ENCODE peak calls at places on chromosomes 4 and X, in ten cellular contexts. One of them, this sample, is unnamed.

GRCh38 chrX:119990995-119991787 is 47.6 kb upstream of the NKAP start:
- DNase-seq in GM10248: peak
- DNase-seq in fibroblast of the aortic adventitia: no peak
- DNase-seq in omental fat pad: no peak
- DNase-seq in H9: peak
- DNase-seq in esophagus squamous epithelium: no peak
- DNase-seq in CD8-positive, alpha-beta T cell: no peak
- DNase-seq in fibroblast of mammary gland: no peak
- DNase-seq in lower lobe of right lung: peak
- DNase-seq in AG04450: no peak
- DNase-seq in this sample: no peak

GRCh38 chr4:40648742-40649281 is 19.1 kb upstream of the RBM47 start:
- DNase-seq in GM10248: no peak
- DNase-seq in fibroblast of the aortic adventitia: no peak
- DNase-seq in omental fat pad: no peak
- DNase-seq in H9: no peak
- DNase-seq in esophagus squamous epithelium: peak
- DNase-seq in CD8-positive, alpha-beta T cell: no peak
- DNase-seq in fibroblast of mammary gland: peak
- DNase-seq in lower lobe of right lung: no peak
- DNase-seq in AG04450: no peak
- DNase-seq in this sample: peak

GRCh38 chr4:1060646-1061371 is 49.4 kb downstream of the FGFRL1 start:
- DNase-seq in GM10248: no peak
- DNase-seq in fibroblast of the aortic adventitia: no peak
- DNase-seq in omental fat pad: no peak
- DNase-seq in H9: peak
- DNase-seq in esophagus squamous epithelium: no peak
- DNase-seq in CD8-positive, alpha-beta T cell: no peak
- DNase-seq in fibroblast of mammary gland: no peak
- DNase-seq in lower lobe of right lung: no peak
- DNase-seq in AG04450: no peak
- DNase-seq in this sample: no peak

GRCh38 chr4:141158219-141158618 is 24.9 kb upstream of the RNF150 start:
- DNase-seq in GM10248: peak
- DNase-seq in fibroblast of the aortic adventitia: peak
- DNase-seq in omental fat pad: no peak
- DNase-seq in H9: no peak
- DNase-seq in esophagus squamous epithelium: no peak
- DNase-seq in CD8-positive, alpha-beta T cell: no peak
- DNase-seq in fibroblast of mammary gland: peak
- DNase-seq in lower lobe of right lung: no peak
- DNase-seq in AG04450: no peak
- DNase-seq in this sample: peak

GRCh38 chr4:185742766-185743165 is 69.2 kb downstream of the SORBS2 start:
- DNase-seq in GM10248: no peak
- DNase-seq in fibroblast of the aortic adventitia: no peak
- DNase-seq in omental fat pad: no peak
- DNase-seq in H9: no peak
- DNase-seq in esophagus squamous epithelium: no peak
- DNase-seq in CD8-positive, alpha-beta T cell: no peak
- DNase-seq in fibroblast of mammary gland: no peak
- DNase-seq in lower lobe of right lung: no peak
- DNase-seq in AG04450: no peak
- DNase-seq in this sample: peak

GRCh38 chr4:186569533-186570192 is 14.3 kb upstream of the MTNR1A start:
- DNase-seq in GM10248: no peak
- DNase-seq in fibroblast of the aortic adventitia: no peak
- DNase-seq in omental fat pad: no peak
- DNase-seq in H9: no peak
- DNase-seq in esophagus squamous epithelium: no peak
- DNase-seq in CD8-positive, alpha-beta T cell: no peak
- DNase-seq in fibroblast of mammary gland: no peak
- DNase-seq in lower lobe of right lung: no peak
- DNase-seq in AG04450: no peak
- DNase-seq in this sample: no peak

GRCh38 chr4:7323872-7324650 is 110.7 kb downstream of the PSAPL1 start:
- DNase-seq in GM10248: no peak
- DNase-seq in fibroblast of the aortic adventitia: no peak
- DNase-seq in omental fat pad: no peak
- DNase-seq in H9: no peak
- DNase-seq in esophagus squamous epithelium: no peak
- DNase-seq in CD8-positive, alpha-beta T cell: no peak
- DNase-seq in fibroblast of mammary gland: no peak
- DNase-seq in lower lobe of right lung: peak
- DNase-seq in AG04450: no peak
- DNase-seq in this sample: no peak

GRCh38 chr4:147731611-147732515 is at the start of gene ARHGAP10:
- DNase-seq in GM10248: peak
- DNase-seq in fibroblast of the aortic adventitia: peak
- DNase-seq in omental fat pad: peak
- DNase-seq in H9: peak
- DNase-seq in esophagus squamous epithelium: no peak
- DNase-seq in CD8-positive, alpha-beta T cell: peak
- DNase-seq in fibroblast of mammary gland: peak
- DNase-seq in lower lobe of right lung: peak
- DNase-seq in AG04450: peak
- DNase-seq in this sample: peak

GRCh38 chr4:54940996-54941395 is 184.4 kb downstream of the KDR start:
- DNase-seq in GM10248: no peak
- DNase-seq in fibroblast of the aortic adventitia: no peak
- DNase-seq in omental fat pad: no peak
- DNase-seq in H9: no peak
- DNase-seq in esophagus squamous epithelium: no peak
- DNase-seq in CD8-positive, alpha-beta T cell: no peak
- DNase-seq in fibroblast of mammary gland: no peak
- DNase-seq in lower lobe of right lung: no peak
- DNase-seq in AG04450: no peak
- DNase-seq in this sample: no peak

GRCh38 chr4:30269850-30270249 is 450.3 kb upstream of the PCDH7 start:
- DNase-seq in GM10248: no peak
- DNase-seq in fibroblast of the aortic adventitia: no peak
- DNase-seq in omental fat pad: no peak
- DNase-seq in H9: no peak
- DNase-seq in esophagus squamous epithelium: no peak
- DNase-seq in CD8-positive, alpha-beta T cell: no peak
- DNase-seq in fibroblast of mammary gland: no peak
- DNase-seq in lower lobe of right lung: no peak
- DNase-seq in AG04450: no peak
- DNase-seq in this sample: no peak
- TF ChIP-seq CTCF in GM10248: no peak
- TF ChIP-seq CTCF in fibroblast of the aortic adventitia: peak
- TF ChIP-seq CTCF in omental fat pad: no peak
- TF ChIP-seq CTCF in H9: peak
- TF ChIP-seq CTCF in esophagus squamous epithelium: no peak
- TF ChIP-seq CTCF in CD8-positive, alpha-beta T cell: no peak
- TF ChIP-seq CTCF in fibroblast of mammary gland: no peak
- TF ChIP-seq CTCF in lower lobe of right lung: no peak
- TF ChIP-seq CTCF in AG04450: no peak
- TF ChIP-seq CTCF in this sample: no peak

GRCh38 chr4:81885016-81885415 is 413.3 kb upstream of the RASGEF1B start:
- DNase-seq in GM10248: no peak
- DNase-seq in fibroblast of the aortic adventitia: no peak
- DNase-seq in omental fat pad: no peak
- DNase-seq in H9: no peak
- DNase-seq in esophagus squamous epithelium: no peak
- DNase-seq in CD8-positive, alpha-beta T cell: no peak
- DNase-seq in fibroblast of mammary gland: no peak
- DNase-seq in lower lobe of right lung: no peak
- DNase-seq in AG04450: no peak
- DNase-seq in this sample: no peak

GRCh38 chr4:81883004-81883403 is 411.3 kb upstream of the RASGEF1B start:
- DNase-seq in GM10248: no peak
- DNase-seq in fibroblast of the aortic adventitia: no peak
- DNase-seq in omental fat pad: no peak
- DNase-seq in H9: no peak
- DNase-seq in esophagus squamous epithelium: no peak
- DNase-seq in CD8-positive, alpha-beta T cell: no peak
- DNase-seq in fibroblast of mammary gland: no peak
- DNase-seq in lower lobe of right lung: no peak
- DNase-seq in AG04450: no peak
- DNase-seq in this sample: no peak

GRCh38 chr4:81882222-81882621 is 410.5 kb upstream of the RASGEF1B start:
- DNase-seq in GM10248: no peak
- DNase-seq in fibroblast of the aortic adventitia: no peak
- DNase-seq in omental fat pad: no peak
- DNase-seq in H9: no peak
- DNase-seq in esophagus squamous epithelium: no peak
- DNase-seq in CD8-positive, alpha-beta T cell: no peak
- DNase-seq in fibroblast of mammary gland: no peak
- DNase-seq in lower lobe of right lung: no peak
- DNase-seq in AG04450: no peak
- DNase-seq in this sample: no peak
- TF ChIP-seq CTCF in GM10248: no peak
- TF ChIP-seq CTCF in fibroblast of the aortic adventitia: no peak
- TF ChIP-seq CTCF in omental fat pad: no peak
- TF ChIP-seq CTCF in H9: no peak
- TF ChIP-seq CTCF in esophagus squamous epithelium: no peak
- TF ChIP-seq CTCF in CD8-positive, alpha-beta T cell: no peak
- TF ChIP-seq CTCF in fibroblast of mammary gland: no peak
- TF ChIP-seq CTCF in lower lobe of right lung: no peak
- TF ChIP-seq CTCF in AG04450: no peak
- TF ChIP-seq CTCF in this sample: no peak

GRCh38 chrX:45843518-45843917 is 642.8 kb upstream of the DIPK2B start:
- DNase-seq in GM10248: peak
- DNase-seq in fibroblast of the aortic adventitia: peak
- DNase-seq in omental fat pad: no peak
- DNase-seq in H9: no peak
- DNase-seq in esophagus squamous epithelium: no peak
- DNase-seq in CD8-positive, alpha-beta T cell: no peak
- DNase-seq in fibroblast of mammary gland: no peak
- DNase-seq in lower lobe of right lung: no peak
- DNase-seq in AG04450: no peak
- DNase-seq in this sample: peak
- TF ChIP-seq CTCF in GM10248: peak
- TF ChIP-seq CTCF in fibroblast of the aortic adventitia: no peak
- TF ChIP-seq CTCF in omental fat pad: no peak
- TF ChIP-seq CTCF in H9: no peak
- TF ChIP-seq CTCF in esophagus squamous epithelium: no peak
- TF ChIP-seq CTCF in CD8-positive, alpha-beta T cell: peak
- TF ChIP-seq CTCF in fibroblast of mammary gland: peak
- TF ChIP-seq CTCF in lower lobe of right lung: no peak
- TF ChIP-seq CTCF in AG04450: no peak
- TF ChIP-seq CTCF in this sample: no peak

DNA sequence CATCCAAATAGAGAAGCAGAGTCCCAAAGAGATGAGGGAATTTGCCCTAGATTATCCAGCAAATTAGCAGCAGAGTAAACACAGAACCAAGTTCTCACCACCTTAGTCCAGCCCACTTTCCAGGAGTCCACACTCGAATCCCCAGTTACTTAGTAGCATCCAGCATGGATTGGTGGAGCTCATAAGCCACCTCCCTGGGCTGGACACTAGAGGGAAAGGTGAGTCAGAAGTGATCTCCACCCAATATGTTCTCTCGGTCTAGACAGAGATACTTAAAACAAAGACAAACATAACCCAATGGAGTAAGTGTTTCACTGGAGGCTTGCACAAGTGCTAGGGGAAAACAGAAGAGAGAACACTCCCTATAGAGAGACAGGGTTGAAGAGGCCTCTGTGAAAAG is 105.1 kb upstream of the CPEB2 start:
- DNase-seq in GM10248: no peak
- DNase-seq in fibroblast of the aortic adventitia: no peak
- DNase-seq in omental fat pad: no peak
- DNase-seq in H9: no peak
- DNase-seq in esophagus squamous epithelium: no peak
- DNase-seq in CD8-positive, alpha-beta T cell: no peak
- DNase-seq in fibroblast of mammary gland: no peak
- DNase-seq in lower lobe of right lung: no peak
- DNase-seq in AG04450: no peak
- DNase-seq in this sample: no peak
- TF ChIP-seq CTCF in GM10248: no peak
- TF ChIP-seq CTCF in fibroblast of the aortic adventitia: no peak
- TF ChIP-seq CTCF in omental fat pad: no peak
- TF ChIP-seq CTCF in H9: no peak
- TF ChIP-seq CTCF in esophagus squamous epithelium: no peak
- TF ChIP-seq CTCF in CD8-positive, alpha-beta T cell: no peak
- TF ChIP-seq CTCF in fibroblast of mammary gland: no peak
- TF ChIP-seq CTCF in lower lobe of right lung: no peak
- TF ChIP-seq CTCF in AG04450: no peak
- TF ChIP-seq CTCF in this sample: no peak

GRCh38 chr4:143711543-143712159 is 11.2 kb upstream of the FREM3 start:
- DNase-seq in GM10248: no peak
- DNase-seq in fibroblast of the aortic adventitia: no peak
- DNase-seq in omental fat pad: no peak
- DNase-seq in H9: peak
- DNase-seq in esophagus squamous epithelium: no peak
- DNase-seq in CD8-positive, alpha-beta T cell: no peak
- DNase-seq in fibroblast of mammary gland: no peak
- DNase-seq in lower lobe of right lung: no peak
- DNase-seq in AG04450: no peak
- DNase-seq in this sample: no peak
- TF ChIP-seq CTCF in GM10248: no peak
- TF ChIP-seq CTCF in fibroblast of the aortic adventitia: no peak
- TF ChIP-seq CTCF in omental fat pad: no peak
- TF ChIP-seq CTCF in H9: peak
- TF ChIP-seq CTCF in esophagus squamous epithelium: no peak
- TF ChIP-seq CTCF in CD8-positive, alpha-beta T cell: no peak
- TF ChIP-seq CTCF in fibroblast of mammary gland: no peak
- TF ChIP-seq CTCF in lower lobe of right lung: no peak
- TF ChIP-seq CTCF in AG04450: no peak
- TF ChIP-seq CTCF in this sample: no peak

DNA sequence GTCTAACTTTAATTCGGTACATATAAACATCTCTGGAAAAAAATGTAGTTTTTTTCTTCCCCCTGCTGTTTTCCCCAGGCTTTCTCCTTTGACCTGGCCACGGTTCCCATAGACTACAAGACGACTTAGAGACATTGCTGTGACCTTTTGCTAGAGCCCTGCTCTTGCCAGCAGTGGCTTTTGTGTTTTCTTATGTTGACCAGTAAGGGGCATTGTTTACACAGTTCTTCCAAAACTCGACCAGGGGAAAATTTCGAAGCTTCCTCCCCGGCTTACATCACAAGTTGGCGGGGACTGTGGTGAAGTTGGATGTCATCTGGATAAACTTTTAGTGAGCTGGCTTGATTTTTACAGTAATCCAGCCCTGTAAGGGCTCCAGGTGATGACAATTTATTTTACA is 9.3 kb downstream of the CCDC160 start:
- DNase-seq in GM10248: no peak
- DNase-seq in fibroblast of the aortic adventitia: no peak
- DNase-seq in omental fat pad: no peak
- DNase-seq in H9: peak
- DNase-seq in esophagus squamous epithelium: no peak
- DNase-seq in CD8-positive, alpha-beta T cell: no peak
- DNase-seq in fibroblast of mammary gland: peak
- DNase-seq in lower lobe of right lung: no peak
- DNase-seq in AG04450: no peak
- DNase-seq in this sample: peak
- TF ChIP-seq CTCF in GM10248: no peak
- TF ChIP-seq CTCF in fibroblast of the aortic adventitia: no peak
- TF ChIP-seq CTCF in omental fat pad: no peak
- TF ChIP-seq CTCF in H9: peak
- TF ChIP-seq CTCF in esophagus squamous epithelium: no peak
- TF ChIP-seq CTCF in CD8-positive, alpha-beta T cell: no peak
- TF ChIP-seq CTCF in fibroblast of mammary gland: no peak
- TF ChIP-seq CTCF in lower lobe of right lung: no peak
- TF ChIP-seq CTCF in AG04450: no peak
- TF ChIP-seq CTCF in this sample: peak

GRCh38 chrX:7318661-7319060 is 170.7 kb upstream of the PUDP start:
- DNase-seq in GM10248: no peak
- DNase-seq in fibroblast of the aortic adventitia: no peak
- DNase-seq in omental fat pad: no peak
- DNase-seq in H9: no peak
- DNase-seq in esophagus squamous epithelium: no peak
- DNase-seq in CD8-positive, alpha-beta T cell: no peak
- DNase-seq in fibroblast of mammary gland: no peak
- DNase-seq in lower lobe of right lung: no peak
- DNase-seq in AG04450: no peak
- DNase-seq in this sample: no peak
- TF ChIP-seq CTCF in GM10248: no peak
- TF ChIP-seq CTCF in fibroblast of the aortic adventitia: no peak
- TF ChIP-seq CTCF in omental fat pad: no peak
- TF ChIP-seq CTCF in H9: peak
- TF ChIP-seq CTCF in esophagus squamous epithelium: no peak
- TF ChIP-seq CTCF in CD8-positive, alpha-beta T cell: no peak
- TF ChIP-seq CTCF in fibroblast of mammary gland: no peak
- TF ChIP-seq CTCF in lower lobe of right lung: no peak
- TF ChIP-seq CTCF in AG04450: no peak
- TF ChIP-seq CTCF in this sample: no peak